ENCODE peak calls at places on chromosomes 7 and 10, in nine cellular contexts. W, C, Q, S, F, I, X, Z and D are unnamed samples. For H3K27me3, the result is how much of the 10 kb centered on the place peaks cover.

GRCh38 chr7:81308643-81309354 is 389.9 kb upstream of the SEMA3C start:
- DNase-seq in X (no peak), Q (no peak), C (no peak), S (no peak), W (no peak), I (no peak), F (no peak), Z (peak), D (no peak)

GRCh38 chr7:39709768-39710291 is 86.5 kb downstream of the RALA start:
- DNase-seq in F (peak), Z (no peak), Q (no peak), W (peak), C (no peak), X (peak), I (peak), S (no peak), D (peak)

GRCh38 chr10:34526758-34527730 is 288.1 kb downstream of the PARD3 start:
- DNase-seq in I (peak), Z (no peak), C (no peak), F (peak), X (peak), S (no peak), W (peak), Q (peak), D (peak)

GRCh38 chr7:9608560-9608959 is 1175.2 kb downstream of the NXPH1 start:
- DNase-seq in Q (no peak), C (no peak), S (peak), W (no peak), F (peak), I (no peak), X (no peak), Z (no peak), D (no peak)

GRCh38 chr7:106313966-106314365 is 29.2 kb upstream of the NAMPT start:
- DNase-seq in I (no peak), S (no peak), Q (no peak), W (no peak), F (no peak), Z (no peak), C (no peak), X (no peak), D (no peak)

GRCh38 chr10:121579656-121580055 is 18.6 kb downstream of the FGFR2 start:
- DNase-seq in I (no peak), W (peak), Q (no peak), S (no peak), C (no peak), F (no peak), Z (no peak), X (peak), D (no peak)

GRCh38 chr10:111126073-111126472 is 49.2 kb downstream of the ADRA2A start:
- DNase-seq in I (peak), F (no peak), C (no peak), Z (no peak), Q (no peak), X (no peak), W (no peak), S (no peak), D (no peak)

GRCh38 chr7:44897299-44897698 is 12.0 kb upstream of the PURB start:
- DNase-seq in Z (no peak), F (peak), I (no peak), W (no peak), S (no peak), X (no peak), Q (no peak), C (no peak), D (no peak)

GRCh38 chr7:108308913-108309312 is 147.3 kb downstream of the NRCAM start:
- DNase-seq in Z (no peak), S (no peak), I (peak), C (no peak), X (no peak), Q (no peak), F (peak), W (no peak), D (no peak)

GRCh38 chr7:136857573-136857972 is 10.9 kb upstream of the CHRM2 start:
- DNase-seq in I (peak), W (peak), C (no peak), Q (no peak), F (peak), Z (no peak), S (peak), X (peak), D (no peak)

GRCh38 chr7:16129431-16130126 is 291.8 kb downstream of the CRPPA start:
- DNase-seq in W (no peak), Q (peak), F (peak), I (peak), X (no peak), C (no peak), Z (no peak), S (no peak), D (no peak)

GRCh38 chr10:1696106-1696505 is 41.2 kb downstream of the ADARB2 start:
- DNase-seq in X (no peak), Q (no peak), W (no peak), F (no peak), S (no peak), I (no peak), C (no peak), Z (no peak), D (no peak)

GRCh38 chr10:71038921-71039320 is 150.6 kb upstream of the PCBD1 start:
- DNase-seq in X (no peak), Q (no peak), W (no peak), Z (no peak), C (no peak), F (no peak), I (no peak), S (no peak), D (no peak)

GRCh38 chr7:2824026-2824677 is 20.0 kb downstream of the GNA12 start:
- DNase-seq in I (no peak), X (no peak), W (no peak), S (no peak), C (no peak), Z (no peak), F (peak), Q (no peak), D (no peak)

GRCh38 chr10:74755273-74755672 is 71.1 kb upstream of the KAT6B start:
- DNase-seq in F (no peak), Q (no peak), S (no peak), C (no peak), W (no peak), Z (no peak), I (no peak), X (no peak), D (no peak)

GRCh38 chr7:140263277-140263676 is 86.5 kb upstream of the KDM7A start:
- DNase-seq in W (no peak), I (no peak), Q (no peak), F (no peak), S (no peak), Z (no peak), C (no peak), X (no peak), D (no peak)

GRCh38 chr10:102705531-102705930 is 8.7 kb downstream of the ARL3 start:
- DNase-seq in S (no peak), C (no peak), X (no peak), Z (no peak), W (no peak), I (no peak), Q (no peak), F (no peak), D (no peak)

GRCh38 chr10:70874061-70874460 is 14.3 kb downstream of the PCBD1 start:
- DNase-seq in I (no peak), X (no peak), Z (no peak), Q (no peak), F (no peak), C (no peak), W (no peak), S (no peak), D (no peak)

GRCh38 chr7:36456548-36456947 is 66.9 kb downstream of the ANLN start:
- DNase-seq in S (no peak), F (no peak), X (no peak), I (no peak), Q (no peak), C (no peak), W (no peak), Z (no peak), D (no peak)

GRCh38 chr7:6444516-6445269 is 3.1 kb downstream of the DAGLB start:
- DNase-seq in C (no peak), Z (no peak), X (no peak), Q (no peak), F (peak), W (no peak), I (no peak), S (no peak), D (no peak)

GRCh38 chr7:23918856-23919255 is 208.8 kb downstream of the STK31 start:
- DNase-seq in F (peak), Q (no peak), Z (no peak), W (no peak), X (peak), C (no peak), I (no peak), S (no peak), D (no peak)

GRCh38 chr7:66050990-66051424 is 24.6 kb upstream of the ASL start:
- DNase-seq in Q (no peak), C (no peak), Z (peak), X (no peak), F (peak), S (no peak), W (peak), I (peak), D (no peak)

GRCh38 chr7:44609829-44610228 is 3.4 kb downstream of the OGDH start:
- DNase-seq in C (no peak), Q (no peak), Z (no peak), X (no peak), I (no peak), S (no peak), W (no peak), F (no peak), D (no peak)

GRCh38 chr7:105173586-105173985 is 159.6 kb downstream of the KMT2E start:
- DNase-seq in C (no peak), F (no peak), Z (peak), X (no peak), I (no peak), W (no peak), Q (no peak), S (no peak), D (no peak)

GRCh38 chr10:32408690-32409089 is 37.2 kb upstream of the CCDC7 start:
- DNase-seq in X (no peak), I (no peak), Z (no peak), Q (no peak), W (no peak), S (no peak), C (no peak), F (no peak), D (no peak)

GRCh38 chr10:69246581-69247312 is 26.6 kb downstream of the HKDC1 start:
- DNase-seq in I (no peak), W (no peak), Q (no peak), Z (no peak), S (no peak), F (no peak), X (no peak), C (no peak), D (no peak)

GRCh38 chr10:132040046-132040445 is 25.7 kb upstream of the JAKMIP3 start:
- DNase-seq in X (no peak), S (no peak), Z (no peak), I (no peak), F (no peak), C (no peak), W (no peak), Q (no peak), D (no peak)
- H3K27me3 ChIP-seq in X (under half), S (under half), Z (under half), I (under half), F (under half), C (under half), W (half or more), Q (under half), D (under half)

DNA sequence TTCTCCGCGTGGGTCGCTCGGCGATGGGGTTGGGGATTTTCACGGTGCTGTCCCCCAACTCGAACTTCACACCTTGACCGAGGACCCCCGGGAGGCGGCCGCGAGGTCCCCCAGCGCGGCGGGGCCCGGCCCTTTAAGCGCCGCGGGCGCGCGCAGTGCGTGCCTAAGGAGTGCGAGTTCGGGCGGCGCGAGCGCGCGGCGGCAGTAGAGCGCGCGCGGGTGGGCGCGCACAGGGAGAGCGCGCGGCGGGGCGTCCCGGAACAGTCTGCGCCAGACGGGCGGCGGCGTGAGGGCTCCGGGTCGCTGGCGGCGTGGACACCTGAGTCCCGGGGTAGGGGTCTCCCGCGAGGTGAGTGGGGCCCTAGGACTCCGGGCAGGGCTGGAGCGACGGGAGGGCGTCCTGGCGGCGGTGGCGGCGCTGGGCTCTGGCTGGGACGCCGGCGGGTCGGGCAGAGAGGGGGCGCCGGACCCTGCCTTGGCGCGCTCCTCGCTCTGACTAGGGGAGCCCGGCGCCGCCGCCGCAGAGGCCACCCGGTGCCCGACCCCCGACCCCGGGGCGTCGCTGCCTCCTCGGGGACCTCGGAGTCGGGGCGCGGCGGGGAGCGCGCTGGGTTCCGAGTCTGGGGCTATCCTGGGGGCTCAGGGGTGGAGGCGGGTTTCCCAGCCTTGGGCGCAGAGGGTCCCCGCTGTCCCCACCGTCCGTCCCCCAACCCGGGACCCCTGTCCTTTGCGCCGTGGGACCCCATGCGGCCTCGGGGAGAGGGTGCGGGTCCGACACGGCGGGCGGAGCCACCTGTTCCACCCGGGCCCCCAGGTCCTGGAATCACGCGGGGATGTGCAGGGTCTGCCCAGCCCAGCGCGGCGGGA is at the start of gene PROSER2:
- DNase-seq in F (peak), Q (peak), X (peak), I (peak), W (peak), Z (no peak), C (no peak), S (no peak), D (peak)
- TF ChIP-seq CTCF in F (no peak), Q (no peak), X (no peak), I (no peak), W (peak), Z (no peak), C (no peak), S (no peak), D (no peak)

DNA sequence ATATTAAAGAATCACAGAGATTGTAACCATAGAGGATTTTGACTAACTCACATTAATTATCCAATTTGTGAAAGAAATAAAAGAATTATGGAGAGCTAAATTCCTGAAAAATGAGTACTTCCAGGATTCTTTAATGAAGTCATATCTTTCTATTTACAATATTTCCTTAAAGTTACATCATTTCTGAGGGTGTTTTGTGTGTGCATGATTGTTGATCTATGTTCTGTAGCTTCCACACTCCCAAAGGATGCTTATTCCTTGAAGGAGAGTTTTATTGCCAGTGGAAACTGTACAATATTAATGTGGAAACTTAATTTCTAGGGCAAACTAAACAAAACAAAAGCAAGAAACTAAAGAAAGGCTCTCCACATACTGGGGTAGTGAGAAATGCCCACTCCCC is 299.6 kb downstream of the MDFIC start:
- DNase-seq in C (no peak), W (no peak), S (no peak), I (no peak), Z (no peak), Q (no peak), F (no peak), X (no peak), D (no peak)
- H3K27me3 ChIP-seq in C (under half), W (under half), S (under half), I (under half), Z (under half), Q (under half), F (under half), X (half or more), D (under half)

GRCh38 chr7:133853706-133854276 is 273.3 kb upstream of the LRGUK start:
- DNase-seq in C (no peak), X (peak), S (peak), Z (peak), Q (peak), F (peak), I (peak), W (peak), D (peak)
- TF ChIP-seq CTCF in C (no peak), X (peak), S (peak), Z (peak), Q (peak), F (peak), I (peak), W (peak), D (peak)

GRCh38 chr10:7705341-7705740 is 2.2 kb downstream of the ITIH2 start:
- DNase-seq in Z (no peak), X (no peak), I (no peak), Q (no peak), W (no peak), S (no peak), C (no peak), F (no peak), D (no peak)
- H3K27me3 ChIP-seq in Z (half or more), X (under half), I (under half), Q (half or more), W (under half), S (under half), C (under half), F (under half), D (under half)

GRCh38 chr10:77177589-77177988 is 460.0 kb downstream of the KCNMA1 start:
- DNase-seq in Q (no peak), C (no peak), S (peak), F (no peak), X (no peak), Z (no peak), W (no peak), I (no peak), D (no peak)

GRCh38 chr10:77175631-77176222 is 461.9 kb downstream of the KCNMA1 start:
- DNase-seq in Q (no peak), X (no peak), W (no peak), C (no peak), S (peak), I (no peak), F (no peak), Z (no peak), D (no peak)

GRCh38 chr10:77176224-77176623 is 461.4 kb downstream of the KCNMA1 start:
- DNase-seq in X (no peak), Q (no peak), Z (no peak), S (peak), C (no peak), W (no peak), I (no peak), F (no peak), D (no peak)

GRCh38 chr10:77177161-77177560 is 460.4 kb downstream of the KCNMA1 start:
- DNase-seq in W (no peak), X (no peak), F (no peak), C (no peak), I (no peak), Q (no peak), Z (no peak), S (no peak), D (no peak)

DNA sequence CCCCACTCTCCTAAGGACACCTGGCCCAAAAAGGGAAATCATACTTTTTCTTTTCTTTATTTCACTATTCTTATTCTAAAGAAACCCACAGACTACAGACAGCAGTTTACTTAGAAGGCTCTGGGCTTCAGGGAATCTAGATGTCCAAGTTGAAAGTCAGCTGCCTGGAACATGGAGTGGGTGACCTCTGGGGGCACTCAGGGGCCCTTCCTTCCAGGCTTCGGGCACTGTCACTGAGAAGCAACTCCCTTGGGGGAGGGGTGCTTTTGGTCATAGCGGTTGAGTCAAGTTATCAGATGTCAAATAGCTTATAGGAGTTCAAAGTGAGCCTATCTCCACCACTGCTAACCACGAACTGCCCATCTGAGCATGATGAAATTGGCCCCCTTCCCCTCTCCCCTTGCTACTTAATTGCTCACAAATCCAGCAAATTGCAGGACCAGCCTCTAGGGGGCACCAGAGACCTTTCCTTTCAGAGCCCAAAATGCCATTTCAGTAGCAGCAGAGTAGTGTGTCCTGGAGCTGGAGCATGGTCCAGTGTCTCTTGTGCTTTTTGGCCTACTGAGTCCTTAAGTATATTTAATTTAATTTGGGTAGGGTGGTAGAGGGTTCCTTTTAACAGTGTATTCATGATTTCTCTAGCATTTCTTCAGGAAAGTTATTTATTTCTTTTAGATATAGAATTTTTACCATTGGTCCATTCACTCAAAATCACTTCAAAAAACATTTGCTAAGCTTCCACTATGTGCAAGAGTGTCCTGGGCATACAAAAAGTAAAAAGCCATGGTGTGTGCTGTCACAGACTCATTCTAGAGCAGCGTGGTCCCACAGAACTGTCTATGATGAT is 463.8 kb downstream of the KCNMA1 start:
- DNase-seq in F (peak), C (peak), X (peak), W (peak), I (peak), S (peak), Q (peak), Z (peak), D (no peak)
- TF ChIP-seq CTCF in F (peak), C (peak), X (peak), W (peak), I (peak), S (peak), Q (peak), Z (peak), D (peak)

GRCh38 chr7:138024334-138024691 is 22.4 kb upstream of the CREB3L2 start:
- DNase-seq in C (no peak), F (no peak), I (no peak), X (no peak), W (no peak), Z (no peak), Q (no peak), S (no peak), D (no peak)

GRCh38 chr7:138023618-138024333 is 21.9 kb upstream of the CREB3L2 start:
- DNase-seq in S (peak), X (no peak), C (no peak), Z (no peak), I (no peak), Q (no peak), W (no peak), F (no peak), D (peak)

GRCh38 chr7:138025215-138026186 is 23.6 kb upstream of the CREB3L2 start:
- DNase-seq in F (no peak), C (no peak), I (no peak), X (no peak), W (no peak), S (peak), Z (no peak), Q (no peak), D (peak)

GRCh38 chr7:138024765-138025164 is 22.9 kb upstream of the CREB3L2 start:
- DNase-seq in S (no peak), I (no peak), C (no peak), F (no peak), Z (no peak), X (no peak), W (no peak), Q (no peak), D (no peak)

DNA sequence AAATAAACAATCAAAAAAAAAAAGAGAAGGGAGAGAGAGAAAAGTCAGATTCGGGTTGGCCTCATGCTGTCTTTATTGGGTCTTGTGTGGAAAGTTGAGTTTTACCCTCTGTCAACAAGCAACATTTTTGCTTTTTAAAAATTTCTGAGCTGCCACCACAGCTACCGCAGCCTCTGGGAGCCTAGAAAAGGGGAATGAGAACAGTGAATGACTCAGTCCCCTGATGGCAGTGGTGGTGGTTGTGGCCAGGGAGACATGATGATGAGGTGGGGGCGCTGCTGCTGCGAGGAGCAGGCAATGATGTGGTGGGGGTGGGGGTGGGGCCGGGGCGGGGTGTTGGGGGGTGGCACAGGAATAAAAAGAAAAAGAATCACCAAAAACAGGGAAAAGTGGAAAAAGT is 20.0 kb upstream of the CREB3L2 start:
- DNase-seq in C (no peak), W (no peak), Q (no peak), F (no peak), I (no peak), Z (no peak), X (no peak), S (no peak), D (no peak)
- H3K27me3 ChIP-seq in C (under half), W (under half), Q (under half), F (under half), I (under half), Z (under half), X (under half), S (under half), D (under half)